ENCODE peak calls at places on chromosomes 7 and 10, in seven cellular contexts. U is lower lobe of right lung, V is astrocyte of the spinal cord, Y is AG04449, P is cardiac muscle cell, N is HFF-Myc, Z is GM12865. S is an unnamed sample.

GRCh38 chr10:75230600-75231038 is 5.1 kb downstream of the COMTD1 start:
- DNase-seq in U (peak), V (peak), Y (no peak), P (peak), N (peak), Z (peak), S (peak)

GRCh38 chr10:122435212-122435827 is 19.1 kb upstream of the ARMS2 start:
- DNase-seq in U (no peak), V (peak), Y (no peak), P (peak), N (peak), Z (peak), S (no peak)

GRCh38 chr7:104862719-104863118 is 151.3 kb upstream of the KMT2E start:
- DNase-seq in U (no peak), V (no peak), Y (no peak), P (peak), N (no peak), Z (no peak), S (no peak)

GRCh38 chr7:2248984-2249694 is 7.1 kb downstream of the NUDT1 start:
- DNase-seq in U (peak), V (peak), Y (peak), P (peak), N (peak), Z (peak), S (peak)

GRCh38 chr10:58791137-58791536 is 278.5 kb downstream of the BICC1 start:
- DNase-seq in U (no peak), V (peak), Y (no peak), P (peak), N (no peak), Z (no peak), S (no peak)

GRCh38 chr10:58756126-58756525 is 243.5 kb downstream of the BICC1 start:
- DNase-seq in U (no peak), V (peak), Y (no peak), P (peak), N (no peak), Z (no peak), S (no peak)

GRCh38 chr10:77602913-77603528 is 34.6 kb downstream of the KCNMA1 start:
- DNase-seq in U (no peak), V (peak), Y (no peak), P (no peak), N (no peak), Z (no peak), S (no peak)

GRCh38 chr7:106731207-106731606 is 70.2 kb upstream of the CCDC71L start:
- DNase-seq in U (no peak), V (no peak), Y (no peak), P (peak), N (no peak), Z (peak), S (no peak)

GRCh38 chr7:76091506-76091905 is 43.6 kb downstream of the MDH2 start:
- DNase-seq in U (no peak), V (no peak), Y (no peak), P (no peak), N (no peak), Z (no peak), S (no peak)

GRCh38 chr7:141210862-141211261 is 137.0 kb downstream of the TMEM178B start:
- DNase-seq in U (no peak), V (no peak), Y (no peak), P (no peak), N (no peak), Z (no peak), S (no peak)

GRCh38 chr10:13792011-13792410 is 205.2 kb downstream of the PRPF18 start:
- DNase-seq in U (no peak), V (no peak), Y (no peak), P (no peak), N (no peak), Z (no peak), S (no peak)

GRCh38 chr10:86041116-86041515 is 325.5 kb downstream of the GRID1 start:
- DNase-seq in U (no peak), V (no peak), Y (no peak), P (no peak), N (no peak), Z (no peak), S (no peak)

GRCh38 chr7:52639981-52640380 is 395.5 kb upstream of the POM121L12 start:
- DNase-seq in U (no peak), V (peak), Y (no peak), P (no peak), N (no peak), Z (no peak), S (no peak)

GRCh38 chr7:29285451-29285807 is 90.9 kb downstream of the CHN2 start:
- DNase-seq in U (no peak), V (peak), Y (peak), P (peak), N (peak), Z (peak), S (peak)

GRCh38 chr10:115171392-115171960 is 78.3 kb downstream of the ATRNL1 start:
- DNase-seq in U (no peak), V (peak), Y (no peak), P (peak), N (no peak), Z (peak), S (no peak)
- TF ChIP-seq CTCF in U (peak), V (peak), Y (no peak), P (peak), N (no peak), Z (peak), S (peak)

DNA sequence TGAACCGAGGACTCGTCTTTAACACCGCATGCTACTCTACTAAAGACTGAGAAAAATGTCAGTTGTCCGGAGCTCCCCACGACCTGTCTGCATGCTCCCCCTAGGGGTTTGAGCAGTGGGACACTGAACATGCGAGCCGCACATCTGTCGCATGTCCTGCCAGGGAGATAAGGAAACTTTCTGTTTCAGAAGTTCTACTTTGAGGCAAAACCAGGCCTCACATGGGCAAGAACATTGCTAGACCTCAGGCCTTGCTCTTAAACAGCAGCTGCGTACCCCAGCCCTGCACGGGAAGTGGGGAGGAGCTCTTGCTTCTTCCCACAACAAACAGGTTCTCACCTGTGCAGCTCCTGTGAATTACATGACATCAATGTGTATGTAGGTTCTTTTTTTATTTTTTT is 30.3 kb upstream of the HERPUD2 start:
- DNase-seq in U (no peak), V (no peak), Y (no peak), P (no peak), N (no peak), Z (peak), S (no peak)
- TF ChIP-seq CTCF in U (peak), V (no peak), Y (no peak), P (no peak), N (no peak), Z (peak), S (no peak)

GRCh38 chr7:127041689-127042452 is 210.9 kb downstream of the GRM8 start:
- DNase-seq in U (no peak), V (no peak), Y (no peak), P (no peak), N (no peak), Z (no peak), S (no peak)

DNA sequence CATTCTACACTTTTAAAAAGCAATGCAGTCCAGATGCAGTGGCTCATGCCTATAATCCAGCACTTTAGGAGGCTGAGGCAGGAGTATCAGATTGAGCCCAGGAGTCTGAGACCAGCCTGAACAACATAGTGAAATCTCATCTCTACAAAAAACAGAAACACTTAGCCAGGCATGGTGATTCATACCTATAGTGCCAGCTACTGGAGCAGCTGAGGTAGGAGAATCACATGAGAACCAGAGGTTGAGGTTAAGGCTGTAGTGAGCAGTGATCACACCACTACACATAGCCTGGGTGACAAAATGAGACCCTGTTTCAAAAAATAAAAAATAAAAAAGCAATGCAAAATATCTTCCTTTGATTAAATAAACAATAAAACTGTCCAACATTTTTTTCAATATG is 205.2 kb downstream of the GRM8 start:
- DNase-seq in U (no peak), V (no peak), Y (no peak), P (no peak), N (no peak), Z (no peak), S (no peak)
- TF ChIP-seq CTCF in U (no peak), V (no peak), Y (no peak), P (no peak), N (no peak), Z (no peak), S (no peak)

GRCh38 chr7:12431886-12432285 is 28.2 kb upstream of the VWDE start:
- DNase-seq in U (no peak), V (peak), Y (no peak), P (no peak), N (no peak), Z (no peak), S (no peak)

GRCh38 chr7:12436126-12436525 is 32.5 kb upstream of the VWDE start:
- DNase-seq in U (no peak), V (no peak), Y (no peak), P (no peak), N (no peak), Z (no peak), S (no peak)

GRCh38 chr7:12436896-12437535 is 33.4 kb upstream of the VWDE start:
- DNase-seq in U (no peak), V (peak), Y (no peak), P (peak), N (no peak), Z (peak), S (no peak)

GRCh38 chr7:12434012-12434642 is 30.5 kb upstream of the VWDE start:
- DNase-seq in U (no peak), V (no peak), Y (no peak), P (peak), N (no peak), Z (no peak), S (no peak)
- TF ChIP-seq CTCF in U (peak), V (peak), Y (no peak), P (peak), N (peak), Z (peak), S (peak)

GRCh38 chr7:64626083-64626469 is 39.9 kb upstream of the ZNF107 start:
- DNase-seq in U (no peak), V (no peak), Y (no peak), P (no peak), N (no peak), Z (peak), S (no peak)
- TF ChIP-seq CTCF in U (no peak), V (no peak), Y (no peak), P (no peak), N (no peak), Z (no peak), S (no peak)

GRCh38 chr7:108522780-108523179 is 3.2 kb downstream of the PNPLA8 start:
- DNase-seq in U (no peak), V (no peak), Y (no peak), P (no peak), N (no peak), Z (no peak), S (no peak)

GRCh38 chr7:108528183-108528712 is 2.3 kb upstream of the PNPLA8 start:
- DNase-seq in U (no peak), V (no peak), Y (no peak), P (no peak), N (no peak), Z (no peak), S (no peak)

GRCh38 chr7:108525985-108526767 is at the start of gene PNPLA8:
- DNase-seq in U (peak), V (peak), Y (peak), P (peak), N (peak), Z (peak), S (peak)

GRCh38 chr7:108526768-108527017 is 758 bp upstream of the PNPLA8 start:
- DNase-seq in U (no peak), V (no peak), Y (no peak), P (no peak), N (no peak), Z (no peak), S (no peak)

GRCh38 chr7:108525327-108525984 is 479 bp downstream of the PNPLA8 start:
- DNase-seq in U (no peak), V (peak), Y (no peak), P (peak), N (no peak), Z (no peak), S (peak)
- TF ChIP-seq CTCF in U (no peak), V (no peak), Y (no peak), P (no peak), N (no peak), Z (no peak), S (no peak)

GRCh38 chr7:111858331-111858730 is 296.0 kb upstream of the IMMP2L start:
- DNase-seq in U (no peak), V (no peak), Y (no peak), P (no peak), N (no peak), Z (no peak), S (no peak)

GRCh38 chr7:111852081-111852480 is 289.8 kb upstream of the IMMP2L start:
- DNase-seq in U (no peak), V (no peak), Y (no peak), P (no peak), N (no peak), Z (no peak), S (no peak)

GRCh38 chr7:111855161-111855841 is 293.0 kb upstream of the IMMP2L start:
- DNase-seq in U (no peak), V (peak), Y (peak), P (peak), N (peak), Z (peak), S (peak)

GRCh38 chr7:111855842-111856227 is 293.5 kb upstream of the IMMP2L start:
- DNase-seq in U (no peak), V (peak), Y (no peak), P (peak), N (no peak), Z (no peak), S (no peak)

GRCh38 chr7:111853231-111853990 is 291.1 kb upstream of the IMMP2L start:
- DNase-seq in U (no peak), V (no peak), Y (no peak), P (no peak), N (no peak), Z (peak), S (no peak)
- TF ChIP-seq CTCF in U (no peak), V (peak), Y (peak), P (peak), N (peak), Z (peak), S (peak)

GRCh38 chr7:148527717-148528168 is 62.8 kb upstream of the C7orf33 start:
- DNase-seq in U (peak), V (peak), Y (peak), P (peak), N (peak), Z (peak), S (no peak)
- TF ChIP-seq CTCF in U (peak), V (peak), Y (peak), P (peak), N (peak), Z (peak), S (peak)

DNA sequence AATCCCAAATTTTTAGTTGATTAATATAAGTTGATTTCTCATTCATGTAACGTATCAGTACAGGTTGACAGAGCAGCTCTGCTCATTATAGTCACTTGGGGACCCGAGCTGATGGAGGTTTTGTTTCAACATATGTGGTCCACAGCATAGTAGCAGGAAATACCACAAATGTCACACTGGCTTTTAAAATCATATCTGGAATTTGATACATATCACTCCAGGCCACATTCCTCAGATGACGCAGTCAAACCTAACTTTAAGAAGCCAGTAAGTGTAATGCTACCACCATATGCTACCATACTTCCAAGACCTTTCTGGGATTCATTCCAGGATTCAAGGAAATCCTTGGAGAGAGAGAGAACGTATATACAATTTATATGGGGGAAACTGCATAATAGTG is 156.3 kb downstream of the PHF14 start:
- DNase-seq in U (no peak), V (peak), Y (peak), P (peak), N (peak), Z (no peak), S (peak)
- TF ChIP-seq CTCF in U (no peak), V (no peak), Y (no peak), P (no peak), N (no peak), Z (no peak), S (no peak)

DNA sequence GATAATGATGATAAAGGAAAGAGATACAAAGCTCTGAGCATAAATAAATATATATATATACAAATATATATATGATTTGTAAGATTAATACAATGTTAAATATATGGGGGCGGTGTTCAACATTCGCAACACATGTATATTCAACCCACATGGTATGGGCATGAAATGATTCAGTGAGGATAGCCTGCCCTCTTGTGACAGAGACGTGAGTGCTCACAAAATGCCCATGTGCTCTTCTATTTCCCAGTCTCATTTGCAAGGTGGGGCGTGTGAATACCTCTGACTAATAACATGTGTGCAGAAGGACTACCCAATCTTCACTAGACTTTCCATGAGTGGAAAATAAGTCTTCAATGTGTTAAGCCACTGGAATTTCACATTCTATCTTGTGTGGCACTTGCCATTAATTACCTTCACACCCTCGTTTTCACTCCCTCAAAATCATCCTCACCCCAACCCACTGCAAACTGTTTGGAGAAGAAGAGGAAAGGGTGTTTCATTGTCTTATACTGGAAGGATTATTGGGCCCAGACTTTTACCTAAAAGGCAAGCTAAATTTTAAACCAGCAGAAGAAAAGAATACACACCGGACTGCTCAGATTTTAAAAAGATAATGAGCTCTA is 26.9 kb downstream of the ASAH2 start:
- DNase-seq in U (no peak), V (peak), Y (peak), P (peak), N (peak), Z (peak), S (peak)
- TF ChIP-seq CTCF in U (peak), V (peak), Y (peak), P (peak), N (peak), Z (peak), S (peak)